ENCODE peak calls at places on chromosomes 16 and 17, in nine cellular contexts. P is thoracic aorta, K is Calu3, I is adrenal gland, N is body of pancreas, B is left lung, D is neural progenitor cell, G is dorsolateral prefrontal cortex, C is progenitor cell of endocrine pancreas. A is an unnamed sample.
A peak's percentile ranks its signal among the peaks of the same experiment; 100 is the strongest.

GRCh38 chr17:17857496-17857895 is 20.7 kb upstream of the SREBF1 start:
- DNase-seq in P (no peak), K (no peak), I (peak; percentile 79), N (no peak), B (no peak), D (no peak), G (no peak), C (no peak), A (no peak)

GRCh38 chr17:47204722-47205418 is 4.3 kb upstream of the MYL4 start:
- DNase-seq in P (no peak), K (no peak), I (no peak), N (peak; percentile 17), B (no peak), D (no peak), G (no peak), C (no peak), A (no peak)

GRCh38 chr17:2402517-2402916 is 1.7 kb upstream of the MNT start:
- DNase-seq in P (no peak), K (no peak), I (peak; percentile 49), N (no peak), B (peak; percentile 34), D (peak; percentile 49), G (no peak), C (no peak), A (no peak)

GRCh38 chr16:14509675-14510132 is 120.4 kb downstream of the PARN start:
- DNase-seq in P (no peak), K (no peak), I (no peak), N (no peak), B (no peak), D (peak; percentile 50), G (no peak), C (no peak), A (no peak)

GRCh38 chr17:74822329-74823175 is 37.1 kb downstream of the GRIN2C start:
- DNase-seq in P (no peak), K (no peak), I (no peak), N (no peak), B (no peak), D (no peak), G (no peak), C (no peak), A (no peak)

GRCh38 chr17:76544916-76545365 is 5.1 kb downstream of the PRCD start:
- DNase-seq in P (no peak), K (no peak), I (no peak), N (no peak), B (peak; percentile 72), D (no peak), G (peak; percentile 28), C (no peak), A (no peak)

GRCh38 chr17:73535746-73536145 is 108.5 kb downstream of the SDK2 start:
- DNase-seq in P (no peak), K (no peak), I (no peak), N (no peak), B (no peak), D (no peak), G (no peak), C (no peak), A (no peak)

GRCh38 chr17:15260376-15261062 is 4.6 kb downstream of the PMP22 start:
- DNase-seq in P (peak; percentile 50), K (peak; percentile 77), I (peak; percentile 90), N (peak; percentile 81), B (peak; percentile 93), D (peak; percentile 91), G (peak; percentile 66), C (peak; percentile 79), A (peak; percentile 88)

GRCh38 chr17:73546770-73547345 is 97.4 kb downstream of the SDK2 start:
- DNase-seq in P (no peak), K (peak; percentile 57), I (peak; percentile 29), N (peak; percentile 55), B (peak; percentile 89), D (peak; percentile 70), G (no peak), C (no peak), A (peak; percentile 57)

GRCh38 chr17:77783991-77784820 is 174.3 kb upstream of the TNRC6C start:
- DNase-seq in P (no peak), K (no peak), I (no peak), N (no peak), B (no peak), D (no peak), G (no peak), C (no peak), A (no peak)

GRCh38 chr17:57519199-57519598 is 225.9 kb downstream of the CCDC182 start:
- DNase-seq in P (no peak), K (no peak), I (no peak), N (no peak), B (no peak), D (no peak), G (no peak), C (no peak), A (peak; percentile 45)

GRCh38 chr16:50642349-50642748 is 38.8 kb downstream of the SNX20 start:
- DNase-seq in P (no peak), K (no peak), I (no peak), N (no peak), B (no peak), D (no peak), G (no peak), C (no peak), A (no peak)

GRCh38 chr17:73267648-73268537 is 6.2 kb upstream of the CPSF4L start:
- DNase-seq in P (no peak), K (peak; percentile 12), I (no peak), N (no peak), B (no peak), D (no peak), G (no peak), C (no peak), A (no peak)

DNA sequence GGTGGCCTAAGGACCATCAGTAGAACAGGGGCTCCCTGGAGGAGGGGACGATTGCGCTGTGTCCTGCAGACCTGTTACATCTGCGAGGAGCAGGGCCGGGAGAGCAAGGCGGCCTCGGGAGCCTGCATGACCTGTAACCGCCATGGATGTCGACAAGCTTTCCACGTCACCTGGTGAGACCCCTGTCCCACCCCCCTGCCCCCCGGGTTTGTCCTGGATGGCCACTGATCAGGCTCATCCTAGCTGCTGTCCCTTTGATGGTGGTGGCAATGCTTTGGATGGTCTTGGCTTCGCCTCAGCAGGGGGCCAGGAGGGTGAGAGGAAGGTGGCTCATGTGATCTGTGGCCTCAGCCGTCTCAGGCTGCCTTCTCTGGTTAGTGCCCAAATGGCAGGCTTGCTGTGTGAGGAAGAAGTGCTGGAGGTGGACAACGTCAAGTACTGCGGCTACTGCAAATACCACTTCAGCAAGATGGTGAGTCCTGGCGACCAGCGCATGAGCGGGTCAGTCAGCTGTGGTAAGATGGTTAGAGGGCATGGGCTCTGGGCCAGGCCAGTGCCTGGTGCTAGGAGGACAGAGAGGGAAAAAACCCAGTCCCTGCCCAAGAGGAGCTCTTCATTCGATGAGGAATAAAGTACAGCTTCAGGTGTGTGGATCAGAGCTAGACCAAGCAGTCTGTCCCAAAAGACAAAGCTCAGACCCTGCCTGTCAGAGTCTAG is 4.2 kb downstream of the MLLT6 start:
- DNase-seq in P (no peak), K (no peak), I (no peak), N (no peak), B (no peak), D (no peak), G (no peak), C (no peak), A (no peak)
- TF ChIP-seq CTCF in P (no peak), K (no peak), I (no peak), N (no peak), B (no peak), D (no peak), G (no peak), C (no peak), A (no peak)

DNA sequence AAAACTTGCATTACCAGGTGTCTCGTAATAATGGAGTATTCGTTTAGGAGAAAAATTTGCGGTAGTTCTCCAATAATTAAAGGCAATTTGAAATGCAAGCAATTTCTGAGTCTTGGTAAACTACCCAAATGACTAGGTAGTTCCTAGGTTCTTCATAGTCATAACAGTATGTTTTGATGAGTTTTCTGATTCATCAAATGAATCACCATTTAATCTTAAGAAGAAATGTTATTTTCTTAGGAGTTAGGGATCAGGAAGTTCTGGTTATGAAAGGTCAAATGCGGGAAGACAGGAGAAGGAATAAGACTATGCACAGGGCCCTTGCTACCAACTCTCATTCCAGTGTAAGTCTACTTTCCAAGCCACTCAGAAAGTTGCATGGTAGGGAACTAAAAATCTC is 221.5 kb upstream of the SOX9 start:
- DNase-seq in P (no peak), K (no peak), I (no peak), N (no peak), B (no peak), D (no peak), G (no peak), C (no peak), A (no peak)
- TF ChIP-seq CTCF in P (no peak), K (no peak), I (no peak), N (no peak), B (no peak), D (no peak), G (no peak), C (no peak), A (no peak)

DNA sequence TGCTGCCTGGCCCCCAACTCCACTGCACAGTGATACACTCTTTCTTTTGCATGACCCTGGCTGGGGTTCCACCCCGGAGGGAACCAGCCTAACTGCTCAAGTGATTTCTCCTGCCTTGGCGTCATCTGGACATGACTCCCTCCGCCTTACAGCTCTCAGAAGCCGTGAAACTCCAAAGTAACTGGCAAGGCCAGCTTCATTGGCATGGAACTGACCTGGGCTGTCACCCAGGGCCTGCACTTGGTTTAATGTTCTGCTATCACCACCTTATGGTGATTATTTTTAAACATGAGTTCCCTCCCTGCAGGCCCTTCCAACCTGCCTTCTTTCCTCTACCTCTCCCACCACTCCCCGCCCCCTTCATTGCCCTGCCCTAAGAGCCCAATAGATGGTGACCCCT is 139.7 kb upstream of the CDH5 start:
- DNase-seq in P (no peak), K (no peak), I (no peak), N (no peak), B (no peak), D (no peak), G (no peak), C (no peak), A (no peak)
- TF ChIP-seq CTCF in P (no peak), K (no peak), I (no peak), N (no peak), B (no peak), D (no peak), G (no peak), C (no peak), A (no peak)

GRCh38 chr16:83994703-83995102 is 26.7 kb downstream of the NECAB2 start:
- DNase-seq in P (no peak), K (no peak), I (no peak), N (no peak), B (no peak), D (peak; percentile 24), G (no peak), C (no peak), A (no peak)

GRCh38 chr16:83998091-83998490 is 30.0 kb downstream of the NECAB2 start:
- DNase-seq in P (no peak), K (no peak), I (no peak), N (no peak), B (no peak), D (no peak), G (no peak), C (no peak), A (no peak)

GRCh38 chr16:83994087-83994486 is 26.0 kb downstream of the NECAB2 start:
- DNase-seq in P (no peak), K (peak; percentile 58), I (peak; percentile 41), N (peak; percentile 48), B (peak; percentile 68), D (no peak), G (no peak), C (no peak), A (no peak)

GRCh38 chr16:83995756-83996155 is 27.7 kb downstream of the NECAB2 start:
- DNase-seq in P (no peak), K (no peak), I (no peak), N (peak; percentile 63), B (no peak), D (peak; percentile 90), G (peak; percentile 90), C (no peak), A (no peak)

GRCh38 chr16:83996481-83997252 is 28.6 kb downstream of the NECAB2 start:
- DNase-seq in P (no peak), K (no peak), I (no peak), N (no peak), B (no peak), D (no peak), G (no peak), C (no peak), A (no peak)
- TF ChIP-seq CTCF in P (no peak), K (no peak), I (no peak), N (no peak), B (no peak), D (no peak), G (no peak), C (peak; percentile 14), A (no peak)

A was measured in glutamatergic neuron.